ENCODE peak calls at places on chromosome 1, in eight cellular contexts. Y is HCEC 1CT; D is putamen; K is ELF-1; C is H54; I is fibroblast of mammary gland; P is activated CD4-positive, CD25-positive, alpha-beta regulatory T cell treated with anti-CD3 and anti-CD28 coated beads, Interleukin-2, amount 50 U/mL, for 16 hours; R is A172. F is an unnamed sample.
A peak's percentile ranks its signal among the peaks of the same experiment; 100 is the strongest.

GRCh38 chr1:17875882-17876280 is 120.7 kb downstream of the ACTL8 start:
- DNase-seq in R (peak; percentile 41), I (peak; percentile 62), Y (peak; percentile 56), C (no peak), K (peak; percentile 34), P (no peak), D (no peak), F (no peak)

GRCh38 chr1:869499-870244 is 54.1 kb upstream of the SAMD11 start:
- DNase-seq in I (peak; percentile 11), D (peak; percentile 52), P (peak; percentile 70), R (peak; percentile 13), K (peak; percentile 58), Y (peak; percentile 24), C (peak; percentile 45), F (peak; percentile 29)

GRCh38 chr1:201552941-201553341 is 14.0 kb downstream of the NAV1 start:
- DNase-seq in K (peak; percentile 53), I (peak; percentile 62), Y (peak; percentile 33), P (no peak), D (peak; percentile 62), R (peak; percentile 57), C (no peak), F (peak; percentile 78)

GRCh38 chr1:93751391-93752250 is 70.0 kb upstream of the BCAR3 start:
- DNase-seq in R (no peak), D (peak; percentile 24), C (no peak), P (no peak), Y (no peak), K (no peak), I (no peak), F (peak; percentile 45)

GRCh38 chr1:245999697-246000637 is 507.1 kb downstream of the SMYD3 start:
- DNase-seq in C (no peak), P (no peak), Y (no peak), D (no peak), I (no peak), R (no peak), K (no peak), F (no peak)

GRCh38 chr1:51569284-51570062 is 47.4 kb upstream of the OSBPL9 start:
- DNase-seq in I (peak; percentile 72), K (peak; percentile 81), D (no peak), Y (peak; percentile 21), C (peak; percentile 39), P (no peak), R (peak; percentile 89), F (peak; percentile 59)

GRCh38 chr1:230728710-230729392 is 14.9 kb upstream of the AGT start:
- DNase-seq in Y (no peak), I (peak; percentile 80), R (no peak), D (no peak), C (no peak), P (no peak), K (peak; percentile 91), F (peak; percentile 33)

GRCh38 chr1:160256396-160257046 is 5.8 kb downstream of the DCAF8 start:
- DNase-seq in K (no peak), C (peak; percentile 19), R (peak; percentile 72), D (no peak), Y (peak; percentile 88), P (no peak), I (peak; percentile 82), F (no peak)

GRCh38 chr1:243598433-243598832 is 251.6 kb downstream of the AKT3 start:
- DNase-seq in R (peak; percentile 83), Y (peak; percentile 93), D (peak; percentile 81), C (peak; percentile 11), K (no peak), P (no peak), I (peak; percentile 90), F (peak; percentile 5)

GRCh38 chr1:236025836-236026235 is 39.1 kb downstream of the NID1 start:
- DNase-seq in Y (no peak), D (no peak), K (no peak), P (no peak), C (no peak), I (no peak), R (no peak), F (no peak)

GRCh38 chr1:169414927-169415326 is 12.3 kb downstream of the CCDC181 start:
- DNase-seq in P (no peak), K (no peak), I (no peak), D (no peak), C (no peak), R (no peak), Y (no peak), F (no peak)

GRCh38 chr1:119874186-119874585 is 22.1 kb downstream of the ADAM30 start:
- DNase-seq in K (no peak), P (no peak), R (no peak), I (no peak), Y (no peak), C (no peak), D (no peak), F (no peak)

F was measured in globus pallidus.